ENCODE peak calls at places on chromosomes 3 and 15, in eight cellular contexts. N, C, E, P, K, L, W and M are unnamed samples.

GRCh38 chr15:41695750-41696436 is 35.7 kb downstream of the MGA start:
- DNase-seq in N (no peak), C (peak), E (peak), P (peak), K (peak), L (no peak), W (no peak), M (no peak)

GRCh38 chr15:39391230-39391629 is 189.6 kb upstream of the THBS1 start:
- DNase-seq in N (no peak), C (no peak), E (peak), P (no peak), K (no peak), L (no peak), W (no peak), M (no peak)

GRCh38 chr3:111392911-111393351 is 149.1 kb upstream of the CD96 start:
- DNase-seq in N (no peak), C (no peak), E (no peak), P (peak), K (peak), L (no peak), W (no peak), M (no peak)

GRCh38 chr3:197124713-197125112 is 95.1 kb upstream of the MELTF start:
- DNase-seq in N (no peak), C (no peak), E (no peak), P (no peak), K (no peak), L (no peak), W (no peak), M (no peak)

GRCh38 chr3:123068227-123069020 is 1.6 kb downstream of the PDIA5 start:
- DNase-seq in N (no peak), C (no peak), E (no peak), P (no peak), K (no peak), L (no peak), W (no peak), M (no peak)

GRCh38 chr3:186614597-186615483 is 2.0 kb downstream of the AHSG start:
- DNase-seq in N (no peak), C (peak), E (peak), P (peak), K (peak), L (peak), W (no peak), M (peak)

GRCh38 chr3:149131594-149131993 is 2.2 kb downstream of the HPS3 start:
- DNase-seq in N (no peak), C (no peak), E (no peak), P (no peak), K (no peak), L (no peak), W (no peak), M (no peak)

GRCh38 chr3:63912768-63913588 is 795 bp upstream of the SCAANT1 start:
- DNase-seq in N (no peak), C (peak), E (peak), P (peak), K (no peak), L (peak), W (peak), M (no peak)

GRCh38 chr3:52004158-52004787 is 8.6 kb upstream of the RPL29 start:
- DNase-seq in N (no peak), C (no peak), E (peak), P (no peak), K (peak), L (peak), W (peak), M (peak)

GRCh38 chr3:127760361-127760760 is 62.0 kb downstream of the MGLL start:
- DNase-seq in N (no peak), C (no peak), E (no peak), P (no peak), K (peak), L (no peak), W (no peak), M (no peak)

GRCh38 chr3:56291244-56291680 is 177.0 kb downstream of the ERC2 start:
- DNase-seq in N (no peak), C (no peak), E (peak), P (no peak), K (no peak), L (no peak), W (no peak), M (no peak)

GRCh38 chr15:92968926-92969664 is 69.0 kb downstream of the CHD2 start:
- DNase-seq in N (no peak), C (no peak), E (peak), P (no peak), K (no peak), L (no peak), W (no peak), M (no peak)

GRCh38 chr3:107328074-107328473 is 49.2 kb upstream of the CCDC54 start:
- DNase-seq in N (no peak), C (no peak), E (no peak), P (no peak), K (no peak), L (no peak), W (no peak), M (no peak)

GRCh38 chr3:186915808-186916796 is 14.2 kb upstream of the ST6GAL1 start:
- DNase-seq in N (no peak), C (no peak), E (no peak), P (no peak), K (no peak), L (no peak), W (no peak), M (no peak)

GRCh38 chr15:101432982-101433381 is 56.5 kb downstream of the PCSK6 start:
- DNase-seq in N (no peak), C (no peak), E (no peak), P (no peak), K (no peak), L (no peak), W (no peak), M (no peak)

GRCh38 chr15:61226313-61227250 is 2.5 kb downstream of the RORA start:
- DNase-seq in N (no peak), C (no peak), E (no peak), P (no peak), K (no peak), L (no peak), W (no peak), M (no peak)

GRCh38 chr3:96430019-96430541 is 384.3 kb upstream of the EPHA6 start:
- DNase-seq in N (no peak), C (no peak), E (no peak), P (no peak), K (no peak), L (no peak), W (no peak), M (no peak)

GRCh38 chr3:197365621-197366020 is 67.2 kb upstream of the DLG1 start:
- DNase-seq in N (no peak), C (no peak), E (no peak), P (no peak), K (no peak), L (no peak), W (no peak), M (no peak)

GRCh38 chr3:58052373-58053273 is 44.4 kb downstream of the FLNB start:
- DNase-seq in N (no peak), C (peak), E (peak), P (no peak), K (no peak), L (no peak), W (peak), M (no peak)